ENCODE peak calls at places on chromosomes 6 and 20, in five cellular contexts. R, M, I, Q and H are unnamed samples.

GRCh38 chr6:6683964-6684363 is 95.4 kb downstream of the LY86 start:
- DNase-seq in Q (no peak), M (no peak), I (no peak), R (no peak), H (no peak)

GRCh38 chr6:167401525-167402194 is 76.8 kb downstream of the TTLL2 start:
- DNase-seq in I (no peak), M (no peak), R (no peak), Q (no peak), H (no peak)

GRCh38 chr20:62914970-62915457 is 11.3 kb downstream of the DIDO1 start:
- DNase-seq in I (no peak), R (no peak), Q (peak; percentile 19), M (no peak), H (peak; percentile 42)

GRCh38 chr6:89553446-89553845 is 85.1 kb downstream of the LYRM2 start:
- DNase-seq in R (no peak), Q (no peak), M (no peak), I (no peak), H (no peak)

GRCh38 chr20:48897298-48898044 is 24.0 kb upstream of the ARFGEF2 start:
- DNase-seq in M (no peak), R (peak; percentile 91), Q (peak; percentile 92), I (peak; percentile 47), H (no peak)

GRCh38 chr6:81697564-81697963 is 54.9 kb downstream of the TENT5A start:
- DNase-seq in Q (peak; percentile 55), M (no peak), R (no peak), I (no peak), H (peak; percentile 60)

GRCh38 chr6:3108746-3109414 is 9.6 kb upstream of the BPHL start:
- DNase-seq in M (no peak), I (no peak), R (no peak), Q (no peak), H (no peak)

GRCh38 chr6:48560408-48560807 is 449.4 kb upstream of the PTCHD4 start:
- DNase-seq in R (no peak), I (no peak), M (no peak), Q (peak; percentile 22), H (no peak)

GRCh38 chr20:63567382-63568169 is 6.5 kb downstream of the HELZ2 start:
- DNase-seq in R (no peak), I (no peak), M (no peak), Q (no peak), H (peak; percentile 17)

GRCh38 chr20:32482251-32483220 is 102.6 kb downstream of the NOL4L start:
- DNase-seq in R (no peak), I (no peak), M (peak; percentile 57), Q (no peak), H (peak; percentile 38)

GRCh38 chr20:22499475-22500174 is 84.7 kb downstream of the FOXA2 start:
- DNase-seq in R (no peak), M (no peak), Q (no peak), I (no peak), H (no peak)

GRCh38 chr6:22892452-22892851 is 323.1 kb downstream of the HDGFL1 start:
- DNase-seq in Q (peak; percentile 99), I (peak; percentile 89), M (no peak), R (no peak), H (no peak)

GRCh38 chr6:145310116-145310515 is 425.2 kb downstream of the EPM2A start:
- DNase-seq in M (no peak), Q (peak; percentile 79), R (no peak), I (peak; percentile 33), H (peak; percentile 12)

GRCh38 chr6:158713469-158713868 is 63.6 kb downstream of the SYTL3 start:
- DNase-seq in I (no peak), R (no peak), M (no peak), Q (no peak), H (no peak)

GRCh38 chr20:12838261-12838866 is 170.4 kb upstream of the SPTLC3 start:
- DNase-seq in M (no peak), Q (no peak), R (no peak), I (no peak), H (no peak)

GRCh38 chr20:29741594-29741893 is 1515.9 kb upstream of the DEFB115 start:
- DNase-seq in I (no peak), R (no peak), Q (no peak), M (no peak), H (no peak)

GRCh38 chr6:3458706-3459421 is 2.0 kb upstream of the SLC22A23 start:
- DNase-seq in I (no peak), R (no peak), Q (no peak), M (no peak), H (no peak)

GRCh38 chr6:168120390-168121307 is 41.6 kb upstream of the FRMD1 start:
- DNase-seq in I (no peak), R (no peak), Q (no peak), M (peak; percentile 1), H (no peak)

GRCh38 chr6:111177131-111177530 is 89.8 kb downstream of the SLC16A10 start:
- DNase-seq in M (no peak), R (no peak), I (no peak), Q (no peak), H (no peak)

GRCh38 chr6:157921685-157922367 is 59.8 kb upstream of the SYNJ2 start:
- DNase-seq in M (no peak), R (no peak), I (peak; percentile 6), Q (peak; percentile 49), H (no peak)

GRCh38 chr6:52221302-52221701 is 23.0 kb downstream of the IL17F start:
- DNase-seq in R (no peak), Q (no peak), I (no peak), M (no peak), H (no peak)

GRCh38 chr6:107075951-107076381 is 39.3 kb downstream of the BEND3 start:
- DNase-seq in I (no peak), Q (peak; percentile 15), R (no peak), M (no peak), H (no peak)
- TF ChIP-seq CTCF in I (peak; percentile 35), Q (peak; percentile 16), R (no peak), M (no peak), H (peak; percentile 34)

DNA sequence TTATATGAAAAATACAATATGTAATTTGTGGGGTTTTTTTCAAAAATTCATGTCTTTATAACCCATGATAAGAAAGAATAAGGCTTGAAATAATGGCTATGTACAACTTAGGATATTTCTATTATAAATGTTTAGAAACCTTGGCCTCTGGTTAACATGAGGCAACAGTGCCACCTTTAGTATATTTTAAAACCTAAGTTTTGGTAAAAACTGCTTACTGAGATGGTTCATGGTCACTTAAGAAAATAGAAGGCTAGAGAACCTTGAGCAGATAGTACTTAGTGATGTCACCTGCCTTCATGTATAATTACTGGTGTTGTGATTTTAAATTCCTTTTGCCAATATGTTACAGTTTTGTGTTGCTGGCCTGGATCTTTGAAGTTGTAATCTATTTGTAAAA is 176.5 kb downstream of the ADGB start:
- DNase-seq in R (no peak), Q (no peak), M (no peak), I (no peak), H (peak; percentile 38)
- H3K27ac ChIP-seq in R (no peak overlapping the region), Q (no peak overlapping the region), M (no peak overlapping the region), I (no peak overlapping the region), H (no peak overlapping the region)

GRCh38 chr20:38602185-38602581 is 574 bp downstream of the ARHGAP40 start:
- DNase-seq in R (no peak), M (no peak), Q (no peak), I (no peak), H (no peak)
- H3K4me3 ChIP-seq in R (peak overlapping the region; percentile 23), M (no peak overlapping the region), Q (no peak overlapping the region), I (no peak overlapping the region), H (no peak overlapping the region)

DNA sequence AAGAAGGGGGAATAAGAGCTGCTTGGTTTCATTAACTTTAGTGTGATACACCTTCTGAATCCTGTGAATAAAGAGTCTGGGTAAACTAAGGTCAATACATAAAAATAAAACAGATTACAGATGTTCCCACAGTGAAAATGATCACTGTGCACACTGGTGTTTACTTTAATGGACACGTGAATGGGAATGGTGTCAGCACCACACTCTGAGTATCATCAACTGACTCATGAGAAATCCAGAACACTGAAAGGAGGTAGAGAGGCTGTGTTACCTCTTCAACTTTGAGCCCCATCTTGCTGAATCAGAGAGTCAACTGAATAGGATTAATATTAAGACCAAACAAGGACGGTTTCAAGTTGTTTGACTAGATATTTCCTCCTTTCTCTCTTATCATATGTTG is 75.0 kb downstream of the ELOVL4 start:
- DNase-seq in Q (no peak), I (no peak), R (no peak), M (no peak), H (no peak)
- TF ChIP-seq CTCF in Q (no peak), I (no peak), R (no peak), M (no peak), H (no peak)

GRCh38 chr20:8811801-8812594 is 256.9 kb upstream of the PLCB4 start:
- DNase-seq in R (no peak), Q (no peak), M (no peak), I (no peak), H (no peak)
- H3K27ac ChIP-seq in R (no peak overlapping the region), Q (no peak overlapping the region), M (no peak overlapping the region), I (no peak overlapping the region), H (no peak overlapping the region)

GRCh38 chr6:70669133-70669532 is 1.4 kb downstream of the SMAP1 start:
- DNase-seq in R (no peak), Q (peak; percentile 12), M (no peak), I (no peak), H (no peak)

GRCh38 chr6:70668499-70668812 is 773 bp downstream of the SMAP1 start:
- DNase-seq in R (no peak), M (no peak), Q (no peak), I (no peak), H (no peak)

GRCh38 chr6:70667256-70667710 is 400 bp upstream of the SMAP1 start:
- DNase-seq in I (no peak), R (peak; percentile 78), M (no peak), Q (no peak), H (no peak)

GRCh38 chr6:70667711-70668498 is at the start of gene SMAP1:
- DNase-seq in M (peak; percentile 96), R (no peak), I (peak; percentile 71), Q (peak; percentile 84), H (peak; percentile 94)

GRCh38 chr6:70666726-70667125 is 957 bp upstream of the SMAP1 start:
- DNase-seq in Q (no peak), R (no peak), I (no peak), M (no peak), H (no peak)
- H3K4me3 ChIP-seq in Q (no peak overlapping the region), R (no peak overlapping the region), I (no peak overlapping the region), M (no peak overlapping the region), H (no peak overlapping the region)

GRCh38 chr6:105363100-105363754 is 39.7 kb downstream of the PREP start:
- DNase-seq in M (no peak), I (no peak), Q (peak; percentile 47), R (no peak), H (peak; percentile 60)
- TF ChIP-seq CTCF in M (peak; percentile 37), I (peak; percentile 58), Q (peak; percentile 66), R (peak; percentile 58), H (peak; percentile 51)

GRCh38 chr20:4950841-4951240 is 50.5 kb downstream of the SLC23A2 start:
- DNase-seq in R (no peak), M (no peak), Q (no peak), I (no peak), H (no peak)

GRCh38 chr20:4949833-4950178 is 51.5 kb downstream of the SLC23A2 start:
- DNase-seq in R (peak; percentile 33), Q (peak; percentile 63), M (peak; percentile 62), I (no peak), H (peak; percentile 61)

GRCh38 chr20:4950437-4950836 is 50.9 kb downstream of the SLC23A2 start:
- DNase-seq in M (no peak), I (no peak), R (no peak), Q (no peak), H (no peak)

GRCh38 chr20:4952229-4952628 is 49.1 kb downstream of the SLC23A2 start:
- DNase-seq in Q (no peak), I (no peak), M (no peak), R (no peak), H (no peak)

GRCh38 chr20:4951299-4951698 is 50.0 kb downstream of the SLC23A2 start:
- DNase-seq in I (no peak), M (peak; percentile 83), Q (peak; percentile 90), R (no peak), H (no peak)
- H3K27ac ChIP-seq in I (peak overlapping the region; percentile 72), M (peak overlapping the region; percentile 51), Q (peak overlapping the region; percentile 94), R (no peak overlapping the region), H (no peak overlapping the region)